ENCODE peak calls at places on chromosome 7, in nine cellular contexts. P is CD8-positive, alpha-beta memory T cell; L is progenitor cell of endocrine pancreas; A is effector memory CD8-positive, alpha-beta T cell; F is mesothelial cell of epicardium; B is NCI-H2029; Z is A549; E is SK-N-SH; V is germinal center. J is an unnamed sample.

GRCh38 chr7:158724658-158725505 is 20.3 kb upstream of the NCAPG2 start:
- DNase-seq in P (no peak), L (no peak), A (no peak), F (no peak), B (no peak), Z (no peak), E (no peak), V (no peak), J (no peak)

GRCh38 chr7:41170466-41170865 is 532.4 kb downstream of the INHBA start:
- DNase-seq in P (no peak), L (no peak), A (no peak), F (no peak), B (no peak), Z (no peak), E (no peak), V (no peak), J (no peak)

GRCh38 chr7:87570178-87570577 is 30.5 kb downstream of the ABCB1 start:
- DNase-seq in P (no peak), L (no peak), A (no peak), F (no peak), B (no peak), Z (no peak), E (no peak), V (no peak), J (no peak)

GRCh38 chr7:79608005-79608404 is 154.5 kb upstream of the MAGI2 start:
- DNase-seq in P (no peak), L (no peak), A (no peak), F (no peak), B (no peak), Z (peak; percentile 8), E (no peak), V (no peak), J (no peak)

GRCh38 chr7:148964510-148965267 is 63.6 kb downstream of the PDIA4 start:
- DNase-seq in P (no peak), L (no peak), A (no peak), F (no peak), B (no peak), Z (peak; percentile 60), E (no peak), V (no peak), J (no peak)

GRCh38 chr7:50214771-50215170 is 89.7 kb upstream of the IKZF1 start:
- DNase-seq in P (no peak), L (no peak), A (no peak), F (no peak), B (no peak), Z (no peak), E (no peak), V (no peak), J (no peak)

GRCh38 chr7:146090023-146090645 is 26.5 kb upstream of the CNTNAP2 start:
- DNase-seq in P (no peak), L (no peak), A (no peak), F (no peak), B (peak; percentile 49), Z (peak; percentile 48), E (peak; percentile 58), V (peak; percentile 14), J (no peak)

GRCh38 chr7:4115442-4115841 is 566.7 kb upstream of the FOXK1 start:
- DNase-seq in P (no peak), L (no peak), A (no peak), F (no peak), B (no peak), Z (no peak), E (no peak), V (no peak), J (no peak)

GRCh38 chr7:134995239-134996096 is 9.2 kb downstream of the AGBL3 start:
- DNase-seq in P (peak; percentile 53), L (no peak), A (no peak), F (no peak), B (no peak), Z (no peak), E (no peak), V (no peak), J (no peak)

GRCh38 chr7:42014625-42015412 is 222.2 kb downstream of the GLI3 start:
- DNase-seq in P (no peak), L (peak; percentile 18), A (no peak), F (no peak), B (no peak), Z (peak; percentile 75), E (peak; percentile 38), V (peak; percentile 36), J (peak; percentile 7)

GRCh38 chr7:139358541-139359365 is 941 bp upstream of the LUC7L2 start:
- DNase-seq in P (peak; percentile 55), L (no peak), A (no peak), F (peak; percentile 54), B (peak; percentile 18), Z (peak; percentile 67), E (peak; percentile 68), V (no peak), J (no peak)

GRCh38 chr7:82247814-82248433 is 195.7 kb downstream of the CACNA2D1 start:
- DNase-seq in P (no peak), L (no peak), A (no peak), F (no peak), B (no peak), Z (peak; percentile 38), E (peak; percentile 41), V (no peak), J (no peak)

GRCh38 chr7:4694653-4695335 is 12.7 kb downstream of the FOXK1 start:
- DNase-seq in P (no peak), L (no peak), A (no peak), F (no peak), B (no peak), Z (no peak), E (no peak), V (no peak), J (no peak)

GRCh38 chr7:27515933-27516332 is 146.8 kb downstream of the HIBADH start:
- DNase-seq in P (no peak), L (no peak), A (no peak), F (no peak), B (no peak), Z (no peak), E (no peak), V (no peak), J (no peak)

GRCh38 chr7:29345590-29345989 is 151.0 kb downstream of the CHN2 start:
- DNase-seq in P (peak; percentile 58), L (no peak), A (no peak), F (no peak), B (peak; percentile 36), Z (peak; percentile 12), E (peak; percentile 63), V (no peak), J (peak; percentile 60)

GRCh38 chr7:151470656-151471180 is 30.8 kb upstream of the CRYGN start:
- DNase-seq in P (no peak), L (no peak), A (no peak), F (no peak), B (no peak), Z (no peak), E (no peak), V (no peak), J (no peak)

GRCh38 chr7:101947899-101948298 is 130.5 kb downstream of the CUX1 start:
- DNase-seq in P (no peak), L (no peak), A (no peak), F (no peak), B (peak; percentile 46), Z (no peak), E (peak; percentile 88), V (no peak), J (no peak)

GRCh38 chr7:4210821-4211220 is 471.3 kb upstream of the FOXK1 start:
- DNase-seq in P (no peak), L (no peak), A (no peak), F (no peak), B (no peak), Z (no peak), E (no peak), V (no peak), J (no peak)

GRCh38 chr7:105829681-105830322 is 46.6 kb downstream of the ATXN7L1 start:
- DNase-seq in P (no peak), L (no peak), A (no peak), F (no peak), B (no peak), Z (no peak), E (no peak), V (no peak), J (no peak)

GRCh38 chr7:94529516-94529915 is 19.9 kb downstream of the CASD1 start:
- DNase-seq in P (no peak), L (no peak), A (no peak), F (no peak), B (no peak), Z (no peak), E (no peak), V (no peak), J (no peak)

GRCh38 chr7:129835436-129836020 is 117.2 kb downstream of the UBE2H start:
- DNase-seq in P (no peak), L (no peak), A (no peak), F (no peak), B (peak; percentile 14), Z (no peak), E (no peak), V (no peak), J (no peak)

GRCh38 chr7:47661051-47661714 is 79.3 kb upstream of the TNS3 start:
- DNase-seq in P (no peak), L (no peak), A (no peak), F (no peak), B (no peak), Z (no peak), E (peak; percentile 74), V (no peak), J (no peak)

GRCh38 chr7:71559214-71559613 is 427.3 kb downstream of the GALNT17 start:
- DNase-seq in P (no peak), L (no peak), A (no peak), F (no peak), B (no peak), Z (no peak), E (no peak), V (no peak), J (no peak)

GRCh38 chr7:37234928-37235327 is 213.7 kb downstream of the ELMO1 start:
- DNase-seq in P (no peak), L (no peak), A (no peak), F (no peak), B (no peak), Z (peak; percentile 48), E (peak; percentile 54), V (peak; percentile 30), J (no peak)

GRCh38 chr7:103299660-103300059 is 2.4 kb downstream of the PMPCB start:
- DNase-seq in P (no peak), L (no peak), A (no peak), F (no peak), B (no peak), Z (no peak), E (no peak), V (no peak), J (no peak)

GRCh38 chr7:32204361-32205018 is 134.3 kb upstream of the PDE1C start:
- DNase-seq in P (no peak), L (peak; percentile 54), A (no peak), F (no peak), B (peak; percentile 53), Z (peak; percentile 91), E (peak; percentile 43), V (no peak), J (peak; percentile 37)

J was measured in GDM1.